ENCODE peak calls at places on chromosomes 11 and 22, in four cellular contexts. G is suprapubic skin, T is sigmoid colon, W is PC-3. E is an unnamed sample.

GRCh38 chr11:133929401-133930052 is 27.2 kb downstream of the IGSF9B start:
- DNase-seq in G (no peak), T (no peak), W (no peak), E (no peak)

GRCh38 chr22:45329536-45329936 is 19.8 kb downstream of the FAM118A start:
- DNase-seq in G (no peak), T (peak), W (no peak), E (no peak)

GRCh38 chr11:119759324-119759723 is 30.3 kb upstream of the NECTIN1 start:
- DNase-seq in G (no peak), T (no peak), W (peak), E (peak)

GRCh38 chr11:8070417-8071101 is 10.5 kb upstream of the TUB start:
- DNase-seq in G (no peak), T (no peak), W (peak), E (peak)

GRCh38 chr11:118696673-118697226 is 17.3 kb upstream of the TREH start:
- DNase-seq in G (no peak), T (no peak), W (no peak), E (no peak)

GRCh38 chr11:76233936-76234703 is 27.8 kb upstream of the WNT11 start:
- DNase-seq in G (peak), T (peak), W (no peak), E (peak)

GRCh38 chr11:47412152-47412746 is 3.9 kb downstream of the SLC39A13 start:
- DNase-seq in G (no peak), T (peak), W (peak), E (peak)

GRCh38 chr11:64358907-64359711 is at the start of gene RPS6KA4:
- DNase-seq in G (no peak), T (no peak), W (peak), E (peak)

GRCh38 chr11:65773784-65774411 is 6.9 kb downstream of the AP5B1 start:
- DNase-seq in G (peak), T (peak), W (no peak), E (no peak)

GRCh38 chr11:117378966-117379865 is 51.6 kb downstream of the CEP164 start:
- DNase-seq in G (no peak), T (peak), W (no peak), E (no peak)

GRCh38 chr11:36278531-36279245 is 10.5 kb downstream of the COMMD9 start:
- DNase-seq in G (no peak), T (no peak), W (no peak), E (peak)

GRCh38 chr11:31449040-31449439 is 60.4 kb downstream of the IMMP1L start:
- DNase-seq in G (no peak), T (no peak), W (no peak), E (no peak)

GRCh38 chr11:111737877-111738205 is 28.3 kb downstream of the PPP2R1B start:
- DNase-seq in G (no peak), T (peak), W (no peak), E (no peak)

GRCh38 chr11:88709567-88709966 is 356.2 kb downstream of the GRM5 start:
- DNase-seq in G (no peak), T (no peak), W (peak), E (peak)

GRCh38 chr11:90847268-90847886 is 624.5 kb upstream of the CHORDC1 start:
- DNase-seq in G (no peak), T (no peak), W (no peak), E (no peak)

GRCh38 chr11:38460901-38461300 is 1862.9 kb upstream of the RAG2 start:
- DNase-seq in G (no peak), T (no peak), W (peak), E (peak)

GRCh38 chr22:40289991-40290459 is 56.3 kb upstream of the ADSL start:
- DNase-seq in G (no peak), T (no peak), W (no peak), E (no peak)

GRCh38 chr11:71286701-71287643 is 34.6 kb upstream of the SHANK2 start:
- DNase-seq in G (peak), T (peak), W (peak), E (peak)

GRCh38 chr11:36306888-36307287 is 10.8 kb downstream of the PRR5L start:
- DNase-seq in G (no peak), T (no peak), W (peak), E (peak)

GRCh38 chr11:22670803-22671202 is 4.4 kb downstream of the GAS2 start:
- DNase-seq in G (no peak), T (no peak), W (peak), E (peak)

GRCh38 chr11:71977743-71978418 is 20.8 kb upstream of the IL18BP start:
- DNase-seq in G (no peak), T (peak), W (peak), E (peak)

GRCh38 chr11:34329876-34330275 is 27.9 kb downstream of the ABTB2 start:
- DNase-seq in G (no peak), T (no peak), W (no peak), E (no peak)

GRCh38 chr11:34358666-34359547 is 1.1 kb upstream of the ABTB2 start:
- DNase-seq in G (peak), T (peak), W (peak), E (peak)

GRCh38 chr22:22578702-22579424 is 19.8 kb upstream of the PRAME start:
- DNase-seq in G (no peak), T (no peak), W (no peak), E (peak)

GRCh38 chr11:64117763-64118459 is 48.0 kb downstream of the MACROD1 start:
- DNase-seq in G (no peak), T (no peak), W (no peak), E (no peak)

GRCh38 chr22:19903031-19903430 is 38.5 kb upstream of the COMT start:
- DNase-seq in G (no peak), T (no peak), W (no peak), E (no peak)

GRCh38 chr22:40345801-40346177 is 511 bp upstream of the ADSL start:
- DNase-seq in G (peak), T (no peak), W (peak), E (peak)

GRCh38 chr11:13152736-13153541 is 124.7 kb upstream of the BMAL1 start:
- DNase-seq in G (no peak), T (no peak), W (peak), E (peak)

GRCh38 chr11:63826471-63827190 is 12.3 kb upstream of the MARK2 start:
- DNase-seq in G (no peak), T (no peak), W (no peak), E (no peak)

GRCh38 chr11:108805030-108805429 is 140.2 kb downstream of the DDX10 start:
- DNase-seq in G (no peak), T (no peak), W (no peak), E (no peak)

GRCh38 chr11:36478700-36479329 is 31.3 kb downstream of the TRAF6 start:
- DNase-seq in G (no peak), T (no peak), W (peak), E (peak)

E was measured in M059J.